ENCODE peak calls at places on chromosomes 13 and 19, in nine cellular contexts. One of them, this sample, is unnamed.
A peak's percentile ranks its signal among the peaks of the same experiment; 100 is the strongest.

GRCh38 chr19:51690359-51691121 is 2.6 kb upstream of the SPACA6 start:
- DNase-seq in left ventricle myocardium inferior: peak; percentile 66
- DNase-seq in heart left ventricle: peak; percentile 81
- DNase-seq in AG10803: peak; percentile 71
- DNase-seq in AG04449: no peak
- DNase-seq in colonic mucosa: peak; percentile 49
- DNase-seq in hepatocyte: peak; percentile 90
- DNase-seq in astrocyte: peak; percentile 60
- DNase-seq in A549: peak; percentile 92
- DNase-seq in this sample: peak; percentile 79

GRCh38 chr19:16588089-16588823 is 16.0 kb upstream of the SLC35E1 start:
- DNase-seq in hepatocyte: no peak
- DNase-seq in heart left ventricle: no peak
- DNase-seq in colonic mucosa: peak; percentile 47
- DNase-seq in AG10803: no peak
- DNase-seq in AG04449: no peak
- DNase-seq in astrocyte: peak; percentile 34
- DNase-seq in A549: no peak
- DNase-seq in left ventricle myocardium inferior: no peak
- DNase-seq in this sample: peak; percentile 89

GRCh38 chr13:21812192-21812626 is 141.3 kb downstream of the FGF9 start:
- DNase-seq in left ventricle myocardium inferior: no peak
- DNase-seq in hepatocyte: peak; percentile 30
- DNase-seq in AG04449: no peak
- DNase-seq in A549: no peak
- DNase-seq in heart left ventricle: no peak
- DNase-seq in colonic mucosa: no peak
- DNase-seq in astrocyte: no peak
- DNase-seq in AG10803: no peak
- DNase-seq in this sample: no peak

GRCh38 chr13:46386996-46387851 is at the start of gene RUBCNL:
- DNase-seq in AG10803: peak; percentile 31
- DNase-seq in astrocyte: no peak
- DNase-seq in hepatocyte: peak; percentile 39
- DNase-seq in AG04449: no peak
- DNase-seq in left ventricle myocardium inferior: peak; percentile 34
- DNase-seq in A549: peak; percentile 29
- DNase-seq in heart left ventricle: peak; percentile 49
- DNase-seq in colonic mucosa: peak; percentile 81
- DNase-seq in this sample: peak; percentile 59

GRCh38 chr13:52356327-52356726 is 49.6 kb downstream of the THSD1 start:
- DNase-seq in AG10803: peak; percentile 68
- DNase-seq in heart left ventricle: no peak
- DNase-seq in AG04449: no peak
- DNase-seq in colonic mucosa: no peak
- DNase-seq in astrocyte: peak; percentile 76
- DNase-seq in A549: no peak
- DNase-seq in hepatocyte: no peak
- DNase-seq in left ventricle myocardium inferior: no peak
- DNase-seq in this sample: no peak

GRCh38 chr13:80083097-80083429 is 257.9 kb downstream of the SPRY2 start:
- DNase-seq in colonic mucosa: no peak
- DNase-seq in AG04449: no peak
- DNase-seq in heart left ventricle: no peak
- DNase-seq in hepatocyte: no peak
- DNase-seq in AG10803: no peak
- DNase-seq in left ventricle myocardium inferior: no peak
- DNase-seq in astrocyte: no peak
- DNase-seq in A549: no peak
- DNase-seq in this sample: no peak

GRCh38 chr13:95137096-95137495 is 164.2 kb downstream of the ABCC4 start:
- DNase-seq in astrocyte: no peak
- DNase-seq in colonic mucosa: no peak
- DNase-seq in hepatocyte: no peak
- DNase-seq in AG10803: no peak
- DNase-seq in left ventricle myocardium inferior: no peak
- DNase-seq in AG04449: no peak
- DNase-seq in heart left ventricle: no peak
- DNase-seq in A549: no peak
- DNase-seq in this sample: no peak

GRCh38 chr19:50708179-50708879 is 11.3 kb downstream of the SHANK1 start:
- DNase-seq in astrocyte: no peak
- DNase-seq in colonic mucosa: no peak
- DNase-seq in hepatocyte: no peak
- DNase-seq in left ventricle myocardium inferior: no peak
- DNase-seq in A549: peak; percentile 49
- DNase-seq in AG04449: no peak
- DNase-seq in heart left ventricle: no peak
- DNase-seq in AG10803: no peak
- DNase-seq in this sample: no peak

GRCh38 chr19:10363789-10364281 is 16.5 kb downstream of the TYK2 start:
- DNase-seq in astrocyte: peak; percentile 29
- DNase-seq in colonic mucosa: no peak
- DNase-seq in A549: no peak
- DNase-seq in hepatocyte: no peak
- DNase-seq in AG10803: no peak
- DNase-seq in heart left ventricle: no peak
- DNase-seq in left ventricle myocardium inferior: no peak
- DNase-seq in AG04449: no peak
- DNase-seq in this sample: no peak

GRCh38 chr19:900302-901111 is 7.2 kb downstream of the RNU6-9 start:
- DNase-seq in AG04449: no peak
- DNase-seq in hepatocyte: no peak
- DNase-seq in astrocyte: no peak
- DNase-seq in AG10803: no peak
- DNase-seq in left ventricle myocardium inferior: no peak
- DNase-seq in heart left ventricle: no peak
- DNase-seq in A549: peak; percentile 62
- DNase-seq in colonic mucosa: peak; percentile 51
- DNase-seq in this sample: peak; percentile 48

GRCh38 chr13:95485045-95485517 is 67.4 kb upstream of the CLDN10 start:
- DNase-seq in A549: peak; percentile 34
- DNase-seq in astrocyte: peak; percentile 48
- DNase-seq in hepatocyte: no peak
- DNase-seq in colonic mucosa: no peak
- DNase-seq in left ventricle myocardium inferior: no peak
- DNase-seq in heart left ventricle: no peak
- DNase-seq in AG04449: no peak
- DNase-seq in AG10803: no peak
- DNase-seq in this sample: peak; percentile 7

GRCh38 chr13:103354189-103354588 is 288.0 kb upstream of the SLC10A2 start:
- DNase-seq in astrocyte: peak; percentile 10
- DNase-seq in A549: no peak
- DNase-seq in hepatocyte: no peak
- DNase-seq in colonic mucosa: no peak
- DNase-seq in AG04449: no peak
- DNase-seq in heart left ventricle: no peak
- DNase-seq in left ventricle myocardium inferior: no peak
- DNase-seq in AG10803: no peak
- DNase-seq in this sample: no peak

GRCh38 chr19:33311326-33311682 is 9.0 kb upstream of the CEBPA start:
- DNase-seq in hepatocyte: no peak
- DNase-seq in A549: no peak
- DNase-seq in colonic mucosa: peak; percentile 70
- DNase-seq in astrocyte: no peak
- DNase-seq in heart left ventricle: no peak
- DNase-seq in left ventricle myocardium inferior: no peak
- DNase-seq in AG04449: no peak
- DNase-seq in AG10803: no peak
- DNase-seq in this sample: peak; percentile 30

GRCh38 chr19:14731200-14731599 is 41.4 kb downstream of the ZNF333 start:
- DNase-seq in AG04449: no peak
- DNase-seq in left ventricle myocardium inferior: no peak
- DNase-seq in astrocyte: no peak
- DNase-seq in A549: peak; percentile 37
- DNase-seq in heart left ventricle: no peak
- DNase-seq in hepatocyte: no peak
- DNase-seq in colonic mucosa: no peak
- DNase-seq in AG10803: no peak
- DNase-seq in this sample: no peak

GRCh38 chr19:6752257-6753177 is 13.0 kb downstream of the TRIP10 start:
- DNase-seq in colonic mucosa: peak; percentile 89
- DNase-seq in astrocyte: no peak
- DNase-seq in AG04449: no peak
- DNase-seq in hepatocyte: peak; percentile 91
- DNase-seq in A549: no peak
- DNase-seq in heart left ventricle: no peak
- DNase-seq in AG10803: no peak
- DNase-seq in left ventricle myocardium inferior: no peak
- DNase-seq in this sample: no peak

DNA sequence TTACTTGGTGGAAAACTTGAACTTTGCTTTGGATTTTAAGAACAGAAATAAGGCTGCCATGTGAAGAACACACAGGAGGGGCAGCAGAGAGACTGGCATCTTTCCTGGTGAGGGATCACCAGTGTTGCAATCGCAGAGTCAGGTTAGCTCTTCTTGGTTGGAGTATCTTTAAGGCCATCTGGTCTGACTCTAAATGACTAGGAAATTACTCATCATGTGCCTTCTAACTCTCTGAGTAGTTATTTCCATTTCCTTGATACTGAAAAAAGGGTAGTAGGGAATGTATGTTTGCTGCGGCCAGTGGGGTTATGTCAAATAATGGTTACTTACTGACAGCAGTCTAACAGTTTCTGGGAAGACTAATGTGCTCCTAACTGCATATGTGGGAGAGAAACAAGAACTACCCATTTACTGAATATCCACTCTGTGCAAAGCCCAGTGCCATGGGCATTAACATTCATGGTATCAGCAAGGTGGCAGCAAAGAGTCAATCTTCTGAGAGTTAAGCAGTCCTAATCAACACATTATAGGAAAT is 122.1 kb downstream of the COG6 start:
- DNase-seq in hepatocyte: peak; percentile 38
- DNase-seq in heart left ventricle: no peak
- DNase-seq in A549: peak; percentile 58
- DNase-seq in colonic mucosa: no peak
- DNase-seq in AG10803: peak; percentile 90
- DNase-seq in AG04449: peak; percentile 79
- DNase-seq in astrocyte: peak; percentile 95
- DNase-seq in left ventricle myocardium inferior: no peak
- DNase-seq in this sample: peak; percentile 72
- TF ChIP-seq CTCF in hepatocyte: peak; percentile 4
- TF ChIP-seq CTCF in heart left ventricle: no peak
- TF ChIP-seq CTCF in A549: no peak
- TF ChIP-seq CTCF in colonic mucosa: no peak
- TF ChIP-seq CTCF in AG10803: peak; percentile 67
- TF ChIP-seq CTCF in AG04449: peak; percentile 52
- TF ChIP-seq CTCF in astrocyte: peak; percentile 54
- TF ChIP-seq CTCF in left ventricle myocardium inferior: peak; percentile 45
- TF ChIP-seq CTCF in this sample: peak; percentile 60

GRCh38 chr19:41357746-41358145 is 4.0 kb upstream of the TGFB1 start:
- DNase-seq in heart left ventricle: no peak
- DNase-seq in hepatocyte: no peak
- DNase-seq in astrocyte: no peak
- DNase-seq in AG10803: no peak
- DNase-seq in AG04449: no peak
- DNase-seq in left ventricle myocardium inferior: no peak
- DNase-seq in A549: no peak
- DNase-seq in colonic mucosa: no peak
- DNase-seq in this sample: no peak
- TF ChIP-seq CTCF in heart left ventricle: no peak
- TF ChIP-seq CTCF in hepatocyte: no peak
- TF ChIP-seq CTCF in astrocyte: no peak
- TF ChIP-seq CTCF in AG10803: no peak
- TF ChIP-seq CTCF in AG04449: no peak
- TF ChIP-seq CTCF in left ventricle myocardium inferior: no peak
- TF ChIP-seq CTCF in A549: no peak
- TF ChIP-seq CTCF in colonic mucosa: no peak
- TF ChIP-seq CTCF in this sample: no peak

GRCh38 chr19:12757544-12758274 is 6.1 kb downstream of the BEST2 start:
- DNase-seq in colonic mucosa: peak; percentile 67
- DNase-seq in heart left ventricle: peak; percentile 76
- DNase-seq in left ventricle myocardium inferior: peak; percentile 61
- DNase-seq in A549: peak; percentile 79
- DNase-seq in AG04449: no peak
- DNase-seq in AG10803: peak; percentile 69
- DNase-seq in hepatocyte: peak; percentile 85
- DNase-seq in astrocyte: peak; percentile 34
- DNase-seq in this sample: peak; percentile 77
- TF ChIP-seq CTCF in colonic mucosa: peak; percentile 94
- TF ChIP-seq CTCF in heart left ventricle: peak; percentile 96
- TF ChIP-seq CTCF in left ventricle myocardium inferior: peak; percentile 90
- TF ChIP-seq CTCF in A549: peak; percentile 79
- TF ChIP-seq CTCF in AG04449: peak; percentile 82
- TF ChIP-seq CTCF in AG10803: peak; percentile 67
- TF ChIP-seq CTCF in hepatocyte: peak; percentile 99
- TF ChIP-seq CTCF in astrocyte: peak; percentile 59
- TF ChIP-seq CTCF in this sample: peak; percentile 98

GRCh38 chr19:13583753-13584152 is 77.5 kb upstream of the CACNA1A start:
- DNase-seq in hepatocyte: no peak
- DNase-seq in astrocyte: no peak
- DNase-seq in heart left ventricle: no peak
- DNase-seq in AG10803: no peak
- DNase-seq in A549: no peak
- DNase-seq in AG04449: no peak
- DNase-seq in left ventricle myocardium inferior: no peak
- DNase-seq in colonic mucosa: no peak
- DNase-seq in this sample: no peak

GRCh38 chr19:13576726-13577125 is 70.4 kb upstream of the CACNA1A start:
- DNase-seq in hepatocyte: no peak
- DNase-seq in heart left ventricle: no peak
- DNase-seq in AG10803: no peak
- DNase-seq in AG04449: no peak
- DNase-seq in left ventricle myocardium inferior: no peak
- DNase-seq in colonic mucosa: no peak
- DNase-seq in astrocyte: no peak
- DNase-seq in A549: no peak
- DNase-seq in this sample: no peak

GRCh38 chr19:13583114-13583513 is 76.8 kb upstream of the CACNA1A start:
- DNase-seq in colonic mucosa: no peak
- DNase-seq in astrocyte: no peak
- DNase-seq in heart left ventricle: no peak
- DNase-seq in hepatocyte: no peak
- DNase-seq in left ventricle myocardium inferior: no peak
- DNase-seq in AG10803: no peak
- DNase-seq in A549: no peak
- DNase-seq in AG04449: no peak
- DNase-seq in this sample: no peak

GRCh38 chr19:13574933-13575332 is 68.7 kb upstream of the CACNA1A start:
- DNase-seq in astrocyte: no peak
- DNase-seq in colonic mucosa: no peak
- DNase-seq in heart left ventricle: no peak
- DNase-seq in AG04449: no peak
- DNase-seq in hepatocyte: no peak
- DNase-seq in AG10803: peak; percentile 50
- DNase-seq in A549: peak; percentile 28
- DNase-seq in left ventricle myocardium inferior: no peak
- DNase-seq in this sample: no peak

DNA sequence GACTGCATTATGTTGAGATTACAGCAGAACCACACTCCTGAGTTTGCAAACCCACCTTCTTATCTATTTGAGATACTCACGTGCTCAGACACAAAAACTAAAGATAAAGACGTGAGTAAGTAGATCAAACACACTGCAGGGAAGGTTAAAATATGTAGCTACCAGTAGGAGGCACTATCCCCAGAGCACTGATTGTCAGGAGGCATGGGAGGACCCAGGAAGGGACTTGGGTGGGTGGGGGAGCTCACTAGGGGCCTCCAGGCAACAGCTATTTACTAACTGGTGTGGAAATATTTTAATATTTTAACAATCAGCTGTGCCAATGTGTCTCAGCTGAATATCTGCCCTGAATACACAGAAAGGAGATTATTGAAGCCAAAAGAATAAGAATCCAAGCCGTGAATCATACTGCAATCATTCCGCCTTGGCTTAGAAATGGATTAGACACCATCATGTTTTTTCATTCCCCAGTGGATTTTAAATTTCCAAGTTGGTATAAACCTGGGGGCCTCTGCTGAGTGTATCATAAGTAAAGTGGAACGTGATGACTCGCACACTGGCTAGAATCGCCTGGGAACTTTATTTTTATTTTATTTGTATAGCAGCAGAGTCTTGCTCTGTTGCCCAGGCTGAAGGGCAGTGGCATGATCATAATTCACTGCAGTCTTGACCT is 73.2 kb upstream of the CACNA1A start:
- DNase-seq in AG04449: peak; percentile 29
- DNase-seq in A549: no peak
- DNase-seq in astrocyte: peak; percentile 53
- DNase-seq in hepatocyte: no peak
- DNase-seq in AG10803: peak; percentile 78
- DNase-seq in heart left ventricle: no peak
- DNase-seq in colonic mucosa: no peak
- DNase-seq in left ventricle myocardium inferior: no peak
- DNase-seq in this sample: no peak
- TF ChIP-seq CTCF in AG04449: no peak
- TF ChIP-seq CTCF in A549: no peak
- TF ChIP-seq CTCF in astrocyte: no peak
- TF ChIP-seq CTCF in hepatocyte: no peak
- TF ChIP-seq CTCF in AG10803: peak; percentile 29
- TF ChIP-seq CTCF in heart left ventricle: no peak
- TF ChIP-seq CTCF in colonic mucosa: no peak
- TF ChIP-seq CTCF in left ventricle myocardium inferior: no peak
- TF ChIP-seq CTCF in this sample: peak; percentile 19